ENCODE peak calls at places on chromosomes 2 and 18, in five cellular contexts. One of them, this sample, is unnamed.

GRCh38 chr2:174048238-174048637 is 83.1 kb upstream of the SP3 start:
- DNase-seq in IMR-90: no peak
- DNase-seq in adrenal gland: no peak
- DNase-seq in body of pancreas: no peak
- DNase-seq in heart left ventricle: no peak
- DNase-seq in this sample: no peak

GRCh38 chr2:214808481-214808931 is 977 bp downstream of the BARD1 start:
- DNase-seq in body of pancreas: no peak
- DNase-seq in IMR-90: no peak
- DNase-seq in heart left ventricle: no peak
- DNase-seq in adrenal gland: no peak
- DNase-seq in this sample: no peak

GRCh38 chr2:143426296-143426695 is 297.1 kb downstream of the ARHGAP15 start:
- DNase-seq in IMR-90: peak
- DNase-seq in heart left ventricle: no peak
- DNase-seq in body of pancreas: no peak
- DNase-seq in adrenal gland: no peak
- DNase-seq in this sample: no peak

GRCh38 chr18:3368193-3368592 is 81.8 kb upstream of the TGIF1 start:
- DNase-seq in adrenal gland: peak
- DNase-seq in body of pancreas: no peak
- DNase-seq in heart left ventricle: no peak
- DNase-seq in IMR-90: peak
- DNase-seq in this sample: no peak

GRCh38 chr2:14978836-14979235 is 346.3 kb downstream of the LRATD1 start:
- DNase-seq in IMR-90: no peak
- DNase-seq in heart left ventricle: no peak
- DNase-seq in body of pancreas: no peak
- DNase-seq in adrenal gland: no peak
- DNase-seq in this sample: no peak

GRCh38 chr2:29123584-29124349 is 8.6 kb downstream of the CLIP4 start:
- DNase-seq in heart left ventricle: no peak
- DNase-seq in adrenal gland: no peak
- DNase-seq in body of pancreas: no peak
- DNase-seq in IMR-90: peak
- DNase-seq in this sample: no peak

GRCh38 chr2:68135448-68136320 is 22.0 kb upstream of the PNO1 start:
- DNase-seq in body of pancreas: no peak
- DNase-seq in IMR-90: no peak
- DNase-seq in heart left ventricle: no peak
- DNase-seq in adrenal gland: no peak
- DNase-seq in this sample: no peak

GRCh38 chr2:162118166-162119031 is 33.6 kb downstream of the GCG start:
- DNase-seq in body of pancreas: peak
- DNase-seq in adrenal gland: peak
- DNase-seq in IMR-90: peak
- DNase-seq in heart left ventricle: no peak
- DNase-seq in this sample: peak

GRCh38 chr2:41706261-41706660 is 341.6 kb upstream of the PKDCC start:
- DNase-seq in adrenal gland: no peak
- DNase-seq in heart left ventricle: no peak
- DNase-seq in IMR-90: no peak
- DNase-seq in body of pancreas: no peak
- DNase-seq in this sample: no peak

GRCh38 chr18:43710135-43710534 is 432.8 kb upstream of the SYT4 start:
- DNase-seq in heart left ventricle: no peak
- DNase-seq in adrenal gland: no peak
- DNase-seq in IMR-90: no peak
- DNase-seq in body of pancreas: no peak
- DNase-seq in this sample: no peak

DNA sequence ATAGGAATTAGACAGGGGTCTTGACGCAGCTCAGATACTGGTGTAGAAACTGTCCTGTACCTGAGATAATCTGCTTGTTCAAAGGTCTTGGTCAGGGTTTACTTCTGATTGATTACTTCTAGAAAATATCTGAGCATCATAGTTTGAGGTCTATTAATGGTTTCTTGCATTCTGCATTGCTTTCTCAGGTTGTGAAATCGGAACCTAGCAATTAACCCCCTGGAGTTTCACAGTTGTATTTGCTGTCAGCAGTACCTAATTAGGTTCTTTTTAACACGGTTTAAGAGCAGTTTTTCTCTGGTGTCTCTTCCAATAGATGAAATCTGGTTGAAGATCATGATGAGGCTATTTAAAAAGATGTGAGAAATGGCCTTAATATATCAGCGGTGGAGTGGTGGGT is 428.6 kb upstream of the SYT4 start:
- DNase-seq in IMR-90: no peak
- DNase-seq in heart left ventricle: no peak
- DNase-seq in adrenal gland: no peak
- DNase-seq in body of pancreas: no peak
- DNase-seq in this sample: no peak
- H3K4me3 ChIP-seq in IMR-90: no peak
- H3K4me3 ChIP-seq in heart left ventricle: no peak
- H3K4me3 ChIP-seq in adrenal gland: no peak
- H3K4me3 ChIP-seq in body of pancreas: no peak
- H3K4me3 ChIP-seq in this sample: no peak

GRCh38 chr2:127810637-127811396 is at the start of gene WDR33:
- DNase-seq in adrenal gland: peak
- DNase-seq in body of pancreas: peak
- DNase-seq in heart left ventricle: peak
- DNase-seq in IMR-90: peak
- DNase-seq in this sample: peak
- TF ChIP-seq CTCF in adrenal gland: peak
- TF ChIP-seq CTCF in body of pancreas: peak
- TF ChIP-seq CTCF in heart left ventricle: no peak
- TF ChIP-seq CTCF in IMR-90: peak
- TF ChIP-seq CTCF in this sample: peak

GRCh38 chr2:13522917-13523821 is 806.4 kb downstream of the TRIB2 start:
- DNase-seq in body of pancreas: peak
- DNase-seq in adrenal gland: no peak
- DNase-seq in IMR-90: no peak
- DNase-seq in heart left ventricle: no peak
- DNase-seq in this sample: no peak

GRCh38 chr2:13524492-13524891 is 807.8 kb downstream of the TRIB2 start:
- DNase-seq in IMR-90: no peak
- DNase-seq in heart left ventricle: no peak
- DNase-seq in body of pancreas: no peak
- DNase-seq in adrenal gland: no peak
- DNase-seq in this sample: no peak

DNA sequence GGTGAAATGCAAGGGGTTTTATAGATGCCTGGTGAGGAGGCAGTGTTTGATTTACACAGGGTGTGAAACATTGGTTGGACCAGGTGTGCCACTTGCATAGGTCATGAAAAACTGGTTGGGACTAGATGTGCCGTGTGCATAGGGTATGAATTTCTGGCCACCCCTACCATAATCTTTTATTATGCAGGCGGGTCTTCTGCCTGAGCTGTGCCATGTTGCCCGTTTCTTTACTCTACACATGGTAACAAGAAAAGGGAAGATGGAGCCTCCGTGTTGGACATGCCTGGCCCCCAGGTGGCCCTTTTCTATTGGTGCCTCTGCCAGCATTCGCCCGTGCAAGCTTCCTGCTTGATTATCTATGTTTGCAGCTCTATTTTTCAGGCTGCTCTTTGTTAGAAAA is 805.4 kb downstream of the TRIB2 start:
- DNase-seq in adrenal gland: no peak
- DNase-seq in body of pancreas: peak
- DNase-seq in IMR-90: no peak
- DNase-seq in heart left ventricle: no peak
- DNase-seq in this sample: no peak
- TF ChIP-seq POLR2A in adrenal gland: no peak
- TF ChIP-seq POLR2A in body of pancreas: peak
- TF ChIP-seq POLR2A in IMR-90: no peak
- TF ChIP-seq POLR2A in heart left ventricle: no peak
- TF ChIP-seq POLR2A in this sample: no peak

GRCh38 chr2:201114846-201115245 is 1.1 kb upstream of the CFLAR start:
- DNase-seq in adrenal gland: no peak
- DNase-seq in heart left ventricle: no peak
- DNase-seq in IMR-90: no peak
- DNase-seq in body of pancreas: no peak
- DNase-seq in this sample: no peak
- H3K4me3 ChIP-seq in adrenal gland: no peak
- H3K4me3 ChIP-seq in heart left ventricle: no peak
- H3K4me3 ChIP-seq in IMR-90: no peak
- H3K4me3 ChIP-seq in body of pancreas: no peak
- H3K4me3 ChIP-seq in this sample: peak

GRCh38 chr18:23504720-23505119 is 1.4 kb downstream of the RMC1 start:
- DNase-seq in body of pancreas: no peak
- DNase-seq in adrenal gland: no peak
- DNase-seq in heart left ventricle: no peak
- DNase-seq in IMR-90: no peak
- DNase-seq in this sample: no peak

GRCh38 chr18:23501626-23502025 is 1.7 kb upstream of the RMC1 start:
- DNase-seq in adrenal gland: no peak
- DNase-seq in body of pancreas: no peak
- DNase-seq in heart left ventricle: no peak
- DNase-seq in IMR-90: no peak
- DNase-seq in this sample: no peak

GRCh38 chr18:23503967-23504352 is 649 bp downstream of the RMC1 start:
- DNase-seq in heart left ventricle: no peak
- DNase-seq in IMR-90: no peak
- DNase-seq in body of pancreas: no peak
- DNase-seq in adrenal gland: no peak
- DNase-seq in this sample: no peak

GRCh38 chr18:23502516-23503037 is 734 bp upstream of the RMC1 start:
- DNase-seq in body of pancreas: no peak
- DNase-seq in heart left ventricle: no peak
- DNase-seq in IMR-90: no peak
- DNase-seq in adrenal gland: no peak
- DNase-seq in this sample: no peak

DNA sequence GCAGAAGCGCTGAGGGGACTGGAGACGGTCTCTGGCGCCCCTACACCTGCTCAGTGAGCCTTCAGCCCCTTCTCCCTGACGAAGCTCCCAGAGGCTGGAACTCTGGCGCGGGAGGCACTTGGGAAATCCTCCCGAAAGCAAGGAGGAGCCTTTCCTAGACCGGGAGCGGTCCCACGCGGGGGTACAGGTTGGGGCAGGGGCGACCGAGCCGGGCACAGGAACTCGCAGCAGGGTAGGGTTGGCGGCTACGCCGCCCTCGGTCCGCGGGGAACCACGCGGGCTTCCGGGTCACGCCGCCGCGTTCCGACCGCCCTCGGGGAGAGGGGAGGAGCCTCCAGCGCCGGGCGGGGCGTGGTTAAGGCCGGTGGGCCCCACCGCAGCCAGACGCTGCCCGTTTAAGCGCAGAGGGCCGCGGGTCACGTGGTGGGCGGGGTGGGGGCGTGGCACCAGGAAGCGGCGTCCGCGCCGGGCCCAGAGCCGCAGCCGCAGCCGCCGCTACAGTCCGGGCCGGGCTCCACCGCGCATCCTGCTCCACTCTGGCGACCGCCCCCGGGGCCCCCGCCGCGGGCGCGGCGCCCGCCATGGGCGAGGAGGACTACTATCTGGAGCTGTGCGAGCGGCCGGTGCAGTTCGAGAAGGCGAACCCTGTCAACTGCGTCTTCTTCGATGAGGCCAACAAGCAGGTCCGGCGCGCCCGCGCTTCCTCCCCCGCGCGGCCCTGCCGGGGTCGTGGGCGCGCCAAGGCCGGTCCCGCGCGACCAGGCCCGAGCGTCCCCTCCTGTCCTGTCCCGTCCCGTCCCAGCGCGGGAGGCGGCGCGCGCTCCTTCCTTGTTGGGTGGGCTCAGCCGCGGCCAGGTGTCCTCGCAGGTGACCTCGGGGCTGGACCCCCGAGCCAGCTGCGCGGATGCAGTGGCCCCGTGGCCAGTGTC is at the start of gene RMC1:
- DNase-seq in heart left ventricle: peak
- DNase-seq in IMR-90: peak
- DNase-seq in body of pancreas: peak
- DNase-seq in adrenal gland: peak
- DNase-seq in this sample: peak
- TF ChIP-seq CTCF in heart left ventricle: no peak
- TF ChIP-seq CTCF in IMR-90: peak
- TF ChIP-seq CTCF in body of pancreas: peak
- TF ChIP-seq CTCF in adrenal gland: no peak
- TF ChIP-seq CTCF in this sample: peak

GRCh38 chr18:70500748-70501147 is 211.9 kb downstream of the SOCS6 start:
- DNase-seq in body of pancreas: no peak
- DNase-seq in heart left ventricle: no peak
- DNase-seq in IMR-90: no peak
- DNase-seq in adrenal gland: no peak
- DNase-seq in this sample: no peak

GRCh38 chr18:70501358-70501757 is 212.5 kb downstream of the SOCS6 start:
- DNase-seq in IMR-90: no peak
- DNase-seq in adrenal gland: no peak
- DNase-seq in heart left ventricle: no peak
- DNase-seq in body of pancreas: no peak
- DNase-seq in this sample: no peak

GRCh38 chr18:70503060-70503459 is 214.2 kb downstream of the SOCS6 start:
- DNase-seq in body of pancreas: no peak
- DNase-seq in heart left ventricle: no peak
- DNase-seq in adrenal gland: no peak
- DNase-seq in IMR-90: no peak
- DNase-seq in this sample: no peak

GRCh38 chr18:70496749-70497294 is 208.0 kb downstream of the SOCS6 start:
- DNase-seq in IMR-90: no peak
- DNase-seq in body of pancreas: no peak
- DNase-seq in heart left ventricle: no peak
- DNase-seq in adrenal gland: no peak
- DNase-seq in this sample: no peak

GRCh38 chr18:70499218-70499691 is 210.4 kb downstream of the SOCS6 start:
- DNase-seq in body of pancreas: no peak
- DNase-seq in adrenal gland: no peak
- DNase-seq in heart left ventricle: no peak
- DNase-seq in IMR-90: no peak
- DNase-seq in this sample: no peak
- TF ChIP-seq POLR2A in body of pancreas: no peak
- TF ChIP-seq POLR2A in adrenal gland: no peak
- TF ChIP-seq POLR2A in heart left ventricle: no peak
- TF ChIP-seq POLR2A in IMR-90: no peak
- TF ChIP-seq POLR2A in this sample: no peak

DNA sequence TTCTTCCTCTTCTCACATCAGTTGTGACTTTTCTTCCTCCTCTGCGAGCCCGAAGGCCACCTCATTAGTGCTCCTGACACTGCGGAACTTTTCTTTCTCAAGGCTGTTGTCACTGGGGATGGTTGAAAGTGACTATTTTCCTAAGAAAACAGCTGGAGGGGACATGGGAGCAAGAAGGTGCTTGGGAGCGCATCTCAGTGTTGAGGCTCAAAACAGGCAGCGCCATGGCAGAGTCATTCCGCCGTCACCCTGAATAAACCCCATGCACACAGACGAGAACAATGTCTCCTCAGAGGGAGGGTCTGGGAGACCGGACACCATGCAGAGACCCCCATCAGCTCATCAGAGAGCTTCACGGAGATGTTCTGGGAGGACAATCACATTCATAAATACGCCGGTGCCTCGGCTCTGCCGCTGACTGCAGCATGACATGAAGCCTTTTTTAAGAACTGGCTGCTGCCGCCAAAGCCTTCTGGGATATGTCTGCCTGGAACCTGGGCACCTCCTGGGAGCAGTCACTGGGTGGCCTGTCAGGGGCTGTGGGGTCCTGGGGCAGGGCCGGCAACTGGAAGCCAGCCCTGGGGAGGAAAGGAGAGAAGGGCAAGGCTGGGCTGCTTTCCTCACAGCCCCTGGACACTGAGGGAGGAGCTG is 19.2 kb downstream of the ATOH8 start:
- DNase-seq in heart left ventricle: peak
- DNase-seq in body of pancreas: no peak
- DNase-seq in IMR-90: no peak
- DNase-seq in adrenal gland: no peak
- DNase-seq in this sample: no peak
- H3K4me3 ChIP-seq in heart left ventricle: no peak
- H3K4me3 ChIP-seq in body of pancreas: no peak
- H3K4me3 ChIP-seq in IMR-90: no peak
- H3K4me3 ChIP-seq in adrenal gland: no peak
- H3K4me3 ChIP-seq in this sample: peak

This sample was measured in right lobe of liver.